ENCODE peak calls at places on chromosomes 6 and 20, in eight cellular contexts. One of them, this sample, is unnamed.

GRCh38 chr6:25490018-25490865 is 161.8 kb upstream of the SCGN start:
- DNase-seq in lower lobe of right lung: peak
- DNase-seq in IMR-90: peak
- DNase-seq in Peyer's patch: peak
- DNase-seq in CD8-positive, alpha-beta T cell: peak
- DNase-seq in K562: peak
- DNase-seq in transverse colon: peak
- DNase-seq in sigmoid colon: peak
- DNase-seq in this sample: peak

GRCh38 chr6:130500693-130501092 is 134.9 kb downstream of the TMEM200A start:
- DNase-seq in lower lobe of right lung: no peak
- DNase-seq in IMR-90: peak
- DNase-seq in Peyer's patch: no peak
- DNase-seq in CD8-positive, alpha-beta T cell: no peak
- DNase-seq in K562: no peak
- DNase-seq in transverse colon: no peak
- DNase-seq in sigmoid colon: no peak
- DNase-seq in this sample: no peak

GRCh38 chr20:63737940-63738686 is 1.5 kb upstream of the SLC2A4RG start:
- DNase-seq in lower lobe of right lung: peak
- DNase-seq in IMR-90: no peak
- DNase-seq in Peyer's patch: peak
- DNase-seq in CD8-positive, alpha-beta T cell: no peak
- DNase-seq in K562: peak
- DNase-seq in transverse colon: peak
- DNase-seq in sigmoid colon: peak
- DNase-seq in this sample: peak

GRCh38 chr6:128097019-128097418 is 196.2 kb upstream of the THEMIS start:
- DNase-seq in lower lobe of right lung: no peak
- DNase-seq in IMR-90: no peak
- DNase-seq in Peyer's patch: no peak
- DNase-seq in CD8-positive, alpha-beta T cell: no peak
- DNase-seq in K562: no peak
- DNase-seq in transverse colon: no peak
- DNase-seq in sigmoid colon: no peak
- DNase-seq in this sample: no peak

GRCh38 chr6:141050470-141050869 is 1082.3 kb upstream of the GJE1 start:
- DNase-seq in lower lobe of right lung: no peak
- DNase-seq in IMR-90: peak
- DNase-seq in Peyer's patch: no peak
- DNase-seq in CD8-positive, alpha-beta T cell: no peak
- DNase-seq in K562: no peak
- DNase-seq in transverse colon: no peak
- DNase-seq in sigmoid colon: no peak
- DNase-seq in this sample: no peak

GRCh38 chr6:110317646-110318045 is 40.5 kb downstream of the METTL24 start:
- DNase-seq in lower lobe of right lung: no peak
- DNase-seq in IMR-90: no peak
- DNase-seq in Peyer's patch: no peak
- DNase-seq in CD8-positive, alpha-beta T cell: no peak
- DNase-seq in K562: no peak
- DNase-seq in transverse colon: no peak
- DNase-seq in sigmoid colon: no peak
- DNase-seq in this sample: no peak

GRCh38 chr6:105270511-105270910 is 90.7 kb upstream of the POPDC3 start:
- DNase-seq in lower lobe of right lung: no peak
- DNase-seq in IMR-90: peak
- DNase-seq in Peyer's patch: no peak
- DNase-seq in CD8-positive, alpha-beta T cell: no peak
- DNase-seq in K562: no peak
- DNase-seq in transverse colon: no peak
- DNase-seq in sigmoid colon: no peak
- DNase-seq in this sample: no peak

GRCh38 chr20:12902992-12903391 is 105.8 kb upstream of the SPTLC3 start:
- DNase-seq in lower lobe of right lung: no peak
- DNase-seq in IMR-90: no peak
- DNase-seq in Peyer's patch: no peak
- DNase-seq in CD8-positive, alpha-beta T cell: no peak
- DNase-seq in K562: no peak
- DNase-seq in transverse colon: no peak
- DNase-seq in sigmoid colon: no peak
- DNase-seq in this sample: no peak

GRCh38 chr6:14224359-14225103 is 107.0 kb downstream of the CD83 start:
- DNase-seq in lower lobe of right lung: no peak
- DNase-seq in IMR-90: no peak
- DNase-seq in Peyer's patch: no peak
- DNase-seq in CD8-positive, alpha-beta T cell: no peak
- DNase-seq in K562: no peak
- DNase-seq in transverse colon: no peak
- DNase-seq in sigmoid colon: no peak
- DNase-seq in this sample: no peak

GRCh38 chr6:47483853-47484546 is 6.4 kb downstream of the CD2AP start:
- DNase-seq in lower lobe of right lung: no peak
- DNase-seq in IMR-90: peak
- DNase-seq in Peyer's patch: no peak
- DNase-seq in CD8-positive, alpha-beta T cell: no peak
- DNase-seq in K562: no peak
- DNase-seq in transverse colon: no peak
- DNase-seq in sigmoid colon: no peak
- DNase-seq in this sample: no peak

GRCh38 chr6:165846123-165846966 is 183.3 kb upstream of the PDE10A start:
- DNase-seq in lower lobe of right lung: no peak
- DNase-seq in IMR-90: peak
- DNase-seq in Peyer's patch: no peak
- DNase-seq in CD8-positive, alpha-beta T cell: no peak
- DNase-seq in K562: no peak
- DNase-seq in transverse colon: peak
- DNase-seq in sigmoid colon: no peak
- DNase-seq in this sample: no peak

GRCh38 chr6:42511803-42512422 is 51.9 kb upstream of the UBR2 start:
- DNase-seq in lower lobe of right lung: no peak
- DNase-seq in IMR-90: peak
- DNase-seq in Peyer's patch: no peak
- DNase-seq in CD8-positive, alpha-beta T cell: no peak
- DNase-seq in K562: no peak
- DNase-seq in transverse colon: no peak
- DNase-seq in sigmoid colon: no peak
- DNase-seq in this sample: no peak

GRCh38 chr6:5466459-5466858 is 205.1 kb downstream of the FARS2 start:
- DNase-seq in lower lobe of right lung: no peak
- DNase-seq in IMR-90: peak
- DNase-seq in Peyer's patch: no peak
- DNase-seq in CD8-positive, alpha-beta T cell: no peak
- DNase-seq in K562: no peak
- DNase-seq in transverse colon: no peak
- DNase-seq in sigmoid colon: no peak
- DNase-seq in this sample: no peak

GRCh38 chr6:69732640-69733039 is 64.2 kb downstream of the LMBRD1 start:
- DNase-seq in lower lobe of right lung: no peak
- DNase-seq in IMR-90: no peak
- DNase-seq in Peyer's patch: no peak
- DNase-seq in CD8-positive, alpha-beta T cell: no peak
- DNase-seq in K562: peak
- DNase-seq in transverse colon: no peak
- DNase-seq in sigmoid colon: no peak
- DNase-seq in this sample: no peak

GRCh38 chr6:69735029-69735428 is 61.8 kb downstream of the LMBRD1 start:
- DNase-seq in lower lobe of right lung: no peak
- DNase-seq in IMR-90: no peak
- DNase-seq in Peyer's patch: no peak
- DNase-seq in CD8-positive, alpha-beta T cell: no peak
- DNase-seq in K562: no peak
- DNase-seq in transverse colon: no peak
- DNase-seq in sigmoid colon: no peak
- DNase-seq in this sample: no peak

GRCh38 chr6:69732045-69732444 is 64.8 kb downstream of the LMBRD1 start:
- DNase-seq in lower lobe of right lung: no peak
- DNase-seq in IMR-90: peak
- DNase-seq in Peyer's patch: no peak
- DNase-seq in CD8-positive, alpha-beta T cell: no peak
- DNase-seq in K562: no peak
- DNase-seq in transverse colon: no peak
- DNase-seq in sigmoid colon: no peak
- DNase-seq in this sample: no peak

GRCh38 chr6:69729870-69730449 is 66.8 kb downstream of the LMBRD1 start:
- DNase-seq in lower lobe of right lung: no peak
- DNase-seq in IMR-90: peak
- DNase-seq in Peyer's patch: no peak
- DNase-seq in CD8-positive, alpha-beta T cell: no peak
- DNase-seq in K562: no peak
- DNase-seq in transverse colon: no peak
- DNase-seq in sigmoid colon: no peak
- DNase-seq in this sample: no peak
- H3K27ac ChIP-seq in lower lobe of right lung: no peak
- H3K27ac ChIP-seq in IMR-90: no peak
- H3K27ac ChIP-seq in Peyer's patch: no peak
- H3K27ac ChIP-seq in CD8-positive, alpha-beta T cell: no peak
- H3K27ac ChIP-seq in K562: no peak
- H3K27ac ChIP-seq in transverse colon: no peak
- H3K27ac ChIP-seq in sigmoid colon: no peak
- H3K27ac ChIP-seq in this sample: no peak

GRCh38 chr6:16305246-16305725 is 66.9 kb downstream of the GMPR start:
- DNase-seq in lower lobe of right lung: no peak
- DNase-seq in IMR-90: no peak
- DNase-seq in Peyer's patch: no peak
- DNase-seq in CD8-positive, alpha-beta T cell: no peak
- DNase-seq in K562: no peak
- DNase-seq in transverse colon: peak
- DNase-seq in sigmoid colon: no peak
- DNase-seq in this sample: no peak

GRCh38 chr6:16302721-16303552 is 64.5 kb downstream of the GMPR start:
- DNase-seq in lower lobe of right lung: no peak
- DNase-seq in IMR-90: no peak
- DNase-seq in Peyer's patch: no peak
- DNase-seq in CD8-positive, alpha-beta T cell: no peak
- DNase-seq in K562: peak
- DNase-seq in transverse colon: no peak
- DNase-seq in sigmoid colon: no peak
- DNase-seq in this sample: no peak

GRCh38 chr6:16306334-16306733 is 67.9 kb downstream of the GMPR start:
- DNase-seq in lower lobe of right lung: no peak
- DNase-seq in IMR-90: no peak
- DNase-seq in Peyer's patch: no peak
- DNase-seq in CD8-positive, alpha-beta T cell: no peak
- DNase-seq in K562: no peak
- DNase-seq in transverse colon: no peak
- DNase-seq in sigmoid colon: no peak
- DNase-seq in this sample: no peak

GRCh38 chr6:16301511-16301910 is 63.1 kb downstream of the GMPR start:
- DNase-seq in lower lobe of right lung: no peak
- DNase-seq in IMR-90: no peak
- DNase-seq in Peyer's patch: no peak
- DNase-seq in CD8-positive, alpha-beta T cell: no peak
- DNase-seq in K562: no peak
- DNase-seq in transverse colon: no peak
- DNase-seq in sigmoid colon: no peak
- DNase-seq in this sample: no peak

GRCh38 chr6:16305788-16306187 is 67.4 kb downstream of the GMPR start:
- DNase-seq in lower lobe of right lung: no peak
- DNase-seq in IMR-90: no peak
- DNase-seq in Peyer's patch: no peak
- DNase-seq in CD8-positive, alpha-beta T cell: no peak
- DNase-seq in K562: no peak
- DNase-seq in transverse colon: no peak
- DNase-seq in sigmoid colon: no peak
- DNase-seq in this sample: no peak
- TF ChIP-seq CTCF in lower lobe of right lung: no peak
- TF ChIP-seq CTCF in IMR-90: no peak
- TF ChIP-seq CTCF in Peyer's patch: no peak
- TF ChIP-seq CTCF in CD8-positive, alpha-beta T cell: no peak
- TF ChIP-seq CTCF in K562: no peak
- TF ChIP-seq CTCF in transverse colon: no peak
- TF ChIP-seq CTCF in sigmoid colon: no peak
- TF ChIP-seq CTCF in this sample: no peak

DNA sequence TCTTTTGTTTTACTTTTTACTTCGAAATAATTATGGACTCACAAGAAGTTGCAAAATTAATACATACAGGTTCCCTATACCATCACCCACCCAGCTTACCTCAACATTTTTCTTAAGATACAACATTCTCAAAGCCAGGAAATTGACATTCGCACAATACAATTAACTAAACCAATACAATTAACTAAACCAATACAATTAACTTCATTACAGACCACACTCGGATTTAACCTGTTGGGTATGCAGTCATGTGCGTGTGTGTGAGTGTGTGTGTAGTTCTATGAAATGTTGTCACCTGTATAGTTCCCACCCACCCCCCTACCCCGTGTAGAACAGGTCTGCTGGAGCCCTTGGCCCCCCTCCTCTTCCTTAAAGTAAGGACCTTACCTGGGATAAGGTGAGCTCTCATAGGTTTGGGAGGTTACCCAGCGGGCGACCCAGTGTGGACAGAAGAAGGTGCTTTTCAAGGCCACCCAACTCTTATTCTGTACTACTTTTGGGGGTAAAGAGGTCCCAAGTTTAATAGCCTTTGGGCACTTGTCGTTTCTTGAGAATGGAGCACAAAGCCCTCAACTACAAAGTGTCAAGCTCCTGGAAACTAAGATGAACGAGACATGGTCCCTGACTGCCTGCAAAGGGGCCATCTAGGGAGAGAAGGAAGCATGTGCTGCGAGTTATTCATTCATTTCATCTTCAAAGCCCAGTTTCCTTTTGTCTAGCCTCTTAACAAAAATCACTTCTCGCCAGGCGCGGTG is 544 bp upstream of the STK38 start:
- DNase-seq in lower lobe of right lung: no peak
- DNase-seq in IMR-90: no peak
- DNase-seq in Peyer's patch: no peak
- DNase-seq in CD8-positive, alpha-beta T cell: no peak
- DNase-seq in K562: no peak
- DNase-seq in transverse colon: no peak
- DNase-seq in sigmoid colon: no peak
- DNase-seq in this sample: peak
- H3K4me3 ChIP-seq in lower lobe of right lung: peak
- H3K4me3 ChIP-seq in IMR-90: peak
- H3K4me3 ChIP-seq in Peyer's patch: peak
- H3K4me3 ChIP-seq in CD8-positive, alpha-beta T cell: peak
- H3K4me3 ChIP-seq in K562: peak
- H3K4me3 ChIP-seq in transverse colon: no peak
- H3K4me3 ChIP-seq in sigmoid colon: peak
- H3K4me3 ChIP-seq in this sample: peak

DNA sequence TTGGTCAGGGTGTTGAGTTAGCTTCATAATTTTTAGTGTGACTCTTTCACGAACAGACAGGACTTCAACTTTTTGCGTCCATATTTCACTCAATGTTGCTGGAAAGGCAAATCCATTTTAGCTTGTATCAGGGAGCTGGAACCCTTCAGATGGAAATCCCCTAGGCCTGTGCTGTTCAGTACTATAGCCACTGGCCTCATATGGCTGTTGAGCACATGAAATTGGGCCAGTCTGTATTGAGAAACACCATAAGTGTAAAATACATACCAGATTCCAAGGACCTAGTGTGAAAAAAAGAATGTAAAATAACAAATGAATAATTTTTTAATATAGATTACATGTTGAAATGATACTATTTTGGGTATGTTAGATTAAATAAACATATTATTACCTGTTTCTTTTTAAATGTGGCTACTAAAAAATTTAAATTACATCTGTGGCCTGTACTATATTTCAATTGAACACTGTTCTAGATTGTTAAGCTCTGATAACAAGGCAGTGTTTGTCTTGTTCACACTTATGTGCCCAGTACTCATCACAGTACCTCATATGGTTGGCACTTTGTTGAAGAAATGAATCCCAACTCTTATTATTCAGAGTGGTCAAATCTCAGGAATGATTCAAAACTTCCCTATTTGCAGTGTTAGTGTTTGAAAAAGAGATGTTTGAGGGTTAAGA is 34.3 kb downstream of the CTNNBL1 start:
- DNase-seq in lower lobe of right lung: no peak
- DNase-seq in IMR-90: no peak
- DNase-seq in Peyer's patch: no peak
- DNase-seq in CD8-positive, alpha-beta T cell: no peak
- DNase-seq in K562: no peak
- DNase-seq in transverse colon: no peak
- DNase-seq in sigmoid colon: no peak
- DNase-seq in this sample: no peak
- H3K27ac ChIP-seq in lower lobe of right lung: no peak
- H3K27ac ChIP-seq in IMR-90: no peak
- H3K27ac ChIP-seq in Peyer's patch: no peak
- H3K27ac ChIP-seq in CD8-positive, alpha-beta T cell: no peak
- H3K27ac ChIP-seq in K562: no peak
- H3K27ac ChIP-seq in transverse colon: peak
- H3K27ac ChIP-seq in sigmoid colon: peak
- H3K27ac ChIP-seq in this sample: no peak

This sample was measured in uterus.